ENCODE peak calls at places on chromosomes 16 and 17, in eight cellular contexts. One of them, this sample, is unnamed.

GRCh38 chr16:88713568-88714419 is 7.5 kb downstream of the CTU2 start:
- DNase-seq in activated T-cell treated with anti-CD3 and anti-CD28 coated beads, Interleukin-2, amount 50 U/mL, for 72 hours: no peak
- DNase-seq in nephron progenitor cell: no peak
- DNase-seq in ACHN: no peak
- DNase-seq in left ventricle myocardium superior: no peak
- DNase-seq in adrenal gland: no peak
- DNase-seq in hepatic stellate cell: no peak
- DNase-seq in non-pigmented ciliary epithelial cell: no peak
- DNase-seq in this sample: peak; percentile 58

GRCh38 chr16:55078153-55078552 is 147.5 kb downstream of the IRX5 start:
- DNase-seq in adrenal gland: no peak
- DNase-seq in non-pigmented ciliary epithelial cell: no peak
- DNase-seq in ACHN: no peak
- DNase-seq in activated T-cell treated with anti-CD3 and anti-CD28 coated beads, Interleukin-2, amount 50 U/mL, for 72 hours: no peak
- DNase-seq in left ventricle myocardium superior: no peak
- DNase-seq in nephron progenitor cell: no peak
- DNase-seq in hepatic stellate cell: no peak
- DNase-seq in this sample: no peak

GRCh38 chr16:87950765-87951549 is at the start of gene BANP:
- DNase-seq in non-pigmented ciliary epithelial cell: peak; percentile 97
- DNase-seq in ACHN: peak; percentile 99
- DNase-seq in hepatic stellate cell: peak; percentile 100
- DNase-seq in activated T-cell treated with anti-CD3 and anti-CD28 coated beads, Interleukin-2, amount 50 U/mL, for 72 hours: peak; percentile 99
- DNase-seq in left ventricle myocardium superior: peak; percentile 98
- DNase-seq in adrenal gland: peak; percentile 97
- DNase-seq in nephron progenitor cell: peak; percentile 93
- DNase-seq in this sample: peak; percentile 100

GRCh38 chr16:69522732-69523404 is 42.9 kb upstream of the NFAT5 start:
- DNase-seq in hepatic stellate cell: no peak
- DNase-seq in adrenal gland: no peak
- DNase-seq in ACHN: peak; percentile 28
- DNase-seq in left ventricle myocardium superior: no peak
- DNase-seq in activated T-cell treated with anti-CD3 and anti-CD28 coated beads, Interleukin-2, amount 50 U/mL, for 72 hours: peak; percentile 15
- DNase-seq in nephron progenitor cell: no peak
- DNase-seq in non-pigmented ciliary epithelial cell: no peak
- DNase-seq in this sample: no peak

GRCh38 chr17:76088041-76088867 is 9.3 kb downstream of the ZACN start:
- DNase-seq in hepatic stellate cell: no peak
- DNase-seq in adrenal gland: no peak
- DNase-seq in activated T-cell treated with anti-CD3 and anti-CD28 coated beads, Interleukin-2, amount 50 U/mL, for 72 hours: no peak
- DNase-seq in nephron progenitor cell: peak; percentile 32
- DNase-seq in non-pigmented ciliary epithelial cell: no peak
- DNase-seq in left ventricle myocardium superior: no peak
- DNase-seq in ACHN: no peak
- DNase-seq in this sample: peak; percentile 10

GRCh38 chr17:75325827-75326586 is 36.8 kb upstream of the SLC25A19 start:
- DNase-seq in non-pigmented ciliary epithelial cell: no peak
- DNase-seq in nephron progenitor cell: no peak
- DNase-seq in left ventricle myocardium superior: no peak
- DNase-seq in ACHN: no peak
- DNase-seq in hepatic stellate cell: no peak
- DNase-seq in activated T-cell treated with anti-CD3 and anti-CD28 coated beads, Interleukin-2, amount 50 U/mL, for 72 hours: no peak
- DNase-seq in adrenal gland: no peak
- DNase-seq in this sample: no peak

GRCh38 chr17:50514936-50515702 is 6.9 kb downstream of the MYCBPAP start:
- DNase-seq in nephron progenitor cell: no peak
- DNase-seq in ACHN: no peak
- DNase-seq in hepatic stellate cell: no peak
- DNase-seq in adrenal gland: peak; percentile 44
- DNase-seq in left ventricle myocardium superior: peak; percentile 64
- DNase-seq in non-pigmented ciliary epithelial cell: no peak
- DNase-seq in activated T-cell treated with anti-CD3 and anti-CD28 coated beads, Interleukin-2, amount 50 U/mL, for 72 hours: no peak
- DNase-seq in this sample: peak; percentile 43

GRCh38 chr16:24977673-24978065 is 37.5 kb downstream of the ARHGAP17 start:
- DNase-seq in adrenal gland: no peak
- DNase-seq in hepatic stellate cell: peak; percentile 73
- DNase-seq in nephron progenitor cell: no peak
- DNase-seq in activated T-cell treated with anti-CD3 and anti-CD28 coated beads, Interleukin-2, amount 50 U/mL, for 72 hours: no peak
- DNase-seq in left ventricle myocardium superior: no peak
- DNase-seq in non-pigmented ciliary epithelial cell: no peak
- DNase-seq in ACHN: peak; percentile 80
- DNase-seq in this sample: peak; percentile 77

GRCh38 chr17:76124582-76125390 is 16.3 kb downstream of the FOXJ1 start:
- DNase-seq in hepatic stellate cell: no peak
- DNase-seq in ACHN: peak; percentile 28
- DNase-seq in adrenal gland: no peak
- DNase-seq in activated T-cell treated with anti-CD3 and anti-CD28 coated beads, Interleukin-2, amount 50 U/mL, for 72 hours: no peak
- DNase-seq in left ventricle myocardium superior: no peak
- DNase-seq in nephron progenitor cell: no peak
- DNase-seq in non-pigmented ciliary epithelial cell: no peak
- DNase-seq in this sample: no peak

GRCh38 chr17:16915752-16916556 is 56.0 kb downstream of the TNFRSF13B start:
- DNase-seq in left ventricle myocardium superior: peak; percentile 65
- DNase-seq in ACHN: peak; percentile 65
- DNase-seq in non-pigmented ciliary epithelial cell: no peak
- DNase-seq in activated T-cell treated with anti-CD3 and anti-CD28 coated beads, Interleukin-2, amount 50 U/mL, for 72 hours: peak; percentile 45
- DNase-seq in adrenal gland: no peak
- DNase-seq in hepatic stellate cell: peak; percentile 70
- DNase-seq in nephron progenitor cell: peak; percentile 65
- DNase-seq in this sample: peak; percentile 82

GRCh38 chr17:81578038-81578441 is 25.9 kb upstream of the FAAP100 start:
- DNase-seq in hepatic stellate cell: no peak
- DNase-seq in ACHN: no peak
- DNase-seq in nephron progenitor cell: no peak
- DNase-seq in activated T-cell treated with anti-CD3 and anti-CD28 coated beads, Interleukin-2, amount 50 U/mL, for 72 hours: no peak
- DNase-seq in adrenal gland: no peak
- DNase-seq in left ventricle myocardium superior: no peak
- DNase-seq in non-pigmented ciliary epithelial cell: no peak
- DNase-seq in this sample: no peak

This sample was measured in AG20443.